ENCODE peak calls at places on chromosomes 2 and 18, in five cellular contexts. I is stimulated activated CD4-positive, alpha-beta T cell treated with anti-CD3 and anti-CD28 coated beads, Interleukin-1b, Interleukin-23, amount 100 ng/mL, for 24 hours; D is left lung; S is NCI-H1694 treated with DMSO at 0.1 percent for 48 hours; T is thyroid gland. G is an unnamed sample.

GRCh38 chr2:197309369-197310231 is 980 bp downstream of the ANKRD44 start:
- DNase-seq in I (no peak), D (peak; percentile 84), S (peak; percentile 46), T (peak; percentile 30), G (peak; percentile 63)

GRCh38 chr18:23071285-23071684 is 64.0 kb upstream of the CABLES1 start:
- DNase-seq in I (peak; percentile 32), D (no peak), S (no peak), T (peak; percentile 14), G (peak; percentile 74)

GRCh38 chr18:32383040-32383819 is 87.5 kb downstream of the GAREM1 start:
- DNase-seq in I (no peak), D (no peak), S (no peak), T (no peak), G (no peak)

GRCh38 chr2:237205551-237205950 is 119.9 kb downstream of the COPS8 start:
- DNase-seq in I (no peak), D (no peak), S (no peak), T (no peak), G (no peak)

GRCh38 chr2:84963692-84964405 is 7.1 kb upstream of the KCMF1 start:
- DNase-seq in I (no peak), D (no peak), S (no peak), T (no peak), G (no peak)

GRCh38 chr2:45494978-45495293 is 116.1 kb downstream of the SRBD1 start:
- DNase-seq in I (no peak), D (no peak), S (no peak), T (no peak), G (no peak)

GRCh38 chr18:61893304-61893970 is 630 bp upstream of the RNF152 start:
- DNase-seq in I (no peak), D (peak; percentile 79), S (no peak), T (peak; percentile 30), G (peak; percentile 55)

GRCh38 chr2:45973426-45973825 is 322.0 kb downstream of the PRKCE start:
- DNase-seq in I (no peak), D (no peak), S (no peak), T (no peak), G (no peak)

GRCh38 chr18:58112174-58112573 is 68.1 kb downstream of the NEDD4L start:
- DNase-seq in I (no peak), D (no peak), S (no peak), T (no peak), G (no peak)

GRCh38 chr18:61635901-61636528 is 256.8 kb downstream of the RNF152 start:
- DNase-seq in I (peak; percentile 5), D (peak; percentile 56), S (peak; percentile 32), T (peak; percentile 66), G (peak; percentile 49)

GRCh38 chr2:201074996-201075395 is 3.2 kb downstream of the NDUFB3 start:
- DNase-seq in I (no peak), D (no peak), S (no peak), T (no peak), G (no peak)

GRCh38 chr2:88627856-88628568 is 748 bp upstream of the EIF2AK3 start:
- DNase-seq in I (peak; percentile 56), D (peak; percentile 93), S (no peak), T (peak; percentile 97), G (peak; percentile 96)

GRCh38 chr2:240735476-240735875 is 43.8 kb downstream of the AQP12A start:
- DNase-seq in I (no peak), D (no peak), S (no peak), T (no peak), G (no peak)

GRCh38 chr18:42446195-42446594 is 491.2 kb downstream of the PIK3C3 start:
- DNase-seq in I (no peak), D (no peak), S (no peak), T (no peak), G (no peak)

GRCh38 chr2:222304737-222305509 is 6.1 kb upstream of the PAX3 start:
- DNase-seq in I (no peak), D (peak; percentile 82), S (no peak), T (no peak), G (no peak)

GRCh38 chr18:64800151-64800550 is 651.3 kb upstream of the LINC00305 start:
- DNase-seq in I (no peak), D (no peak), S (no peak), T (no peak), G (no peak)

GRCh38 chr2:10448646-10449480 is 736 bp upstream of the ODC1 start:
- DNase-seq in I (peak; percentile 50), D (no peak), S (peak; percentile 98), T (peak; percentile 90), G (peak; percentile 94)

GRCh38 chr2:230343747-230344146 is 16.8 kb downstream of the SP140L start:
- DNase-seq in I (no peak), D (no peak), S (no peak), T (no peak), G (no peak)

GRCh38 chr2:28630341-28630740 is 121.3 kb upstream of the PPP1CB start:
- DNase-seq in I (no peak), D (no peak), S (no peak), T (no peak), G (no peak)

GRCh38 chr2:208827549-208828221 is 421.1 kb downstream of the PTH2R start:
- DNase-seq in I (no peak), D (no peak), S (no peak), T (no peak), G (no peak)

GRCh38 chr2:167491788-167492187 is 603.5 kb downstream of the XIRP2 start:
- DNase-seq in I (no peak), D (no peak), S (no peak), T (no peak), G (no peak)

GRCh38 chr2:238216651-238217184 is 13.2 kb upstream of the ILKAP start:
- DNase-seq in I (no peak), D (no peak), S (peak; percentile 67), T (peak; percentile 16), G (no peak)

GRCh38 chr2:25228848-25229674 is 60.7 kb upstream of the POMC start:
- DNase-seq in I (peak; percentile 23), D (peak; percentile 78), S (peak; percentile 74), T (peak; percentile 72), G (peak; percentile 69)

GRCh38 chr2:227454323-227454860 is 17.6 kb upstream of the AGFG1 start:
- DNase-seq in I (no peak), D (no peak), S (no peak), T (no peak), G (no peak)

GRCh38 chr18:44818668-44819403 is 138.1 kb downstream of the SETBP1 start:
- DNase-seq in I (no peak), D (no peak), S (no peak), T (no peak), G (no peak)

GRCh38 chr2:216474925-216475670 is 23.5 kb upstream of the RPL37A start:
- DNase-seq in I (no peak), D (no peak), S (no peak), T (no peak), G (no peak)

GRCh38 chr2:207042841-207043240 is 103.5 kb downstream of the CPO start:
- DNase-seq in I (no peak), D (no peak), S (no peak), T (no peak), G (no peak)

GRCh38 chr2:31384351-31384750 is 30.2 kb downstream of the XDH start:
- DNase-seq in I (no peak), D (no peak), S (no peak), T (no peak), G (no peak)

GRCh38 chr2:197599285-197599965 is 76.0 kb downstream of the RFTN2 start:
- DNase-seq in I (no peak), D (no peak), S (peak; percentile 29), T (no peak), G (no peak)

GRCh38 chr2:130185896-130186295 is 3.8 kb downstream of the MZT2B start:
- DNase-seq in I (no peak), D (no peak), S (no peak), T (peak; percentile 35), G (no peak)

GRCh38 chr2:218343591-218343990 is 13.1 kb upstream of the CATIP start:
- DNase-seq in I (no peak), D (no peak), S (no peak), T (no peak), G (no peak)

GRCh38 chr2:110883401-110883800 is 151.0 kb downstream of the ACOXL start:
- DNase-seq in I (no peak), D (no peak), S (no peak), T (no peak), G (no peak)

GRCh38 chr2:196592912-196593881 is 46.3 kb upstream of the CCDC150 start:
- DNase-seq in I (no peak), D (peak; percentile 84), S (peak; percentile 46), T (peak; percentile 19), G (peak; percentile 50)

GRCh38 chr2:175001546-175001945 is 3.6 kb downstream of the CHN1 start:
- DNase-seq in I (no peak), D (no peak), S (peak; percentile 64), T (no peak), G (no peak)

G was measured in lower lobe of right lung.